ENCODE peak calls at places on chromosomes 13 and 19, in ten cellular contexts. N, A, F, S, L, Q, E, K, R and Y are unnamed samples.

GRCh38 chr19:30376272-30376671 is 4.1 kb downstream of the ZNF536 start:
- DNase-seq in K (peak; percentile 64), L (no peak), N (no peak), S (no peak), E (no peak), A (no peak), Q (no peak), R (no peak), F (no peak), Y (no peak)

GRCh38 chr13:114141261-114141996 is 9.0 kb upstream of the RASA3 start:
- DNase-seq in Q (no peak), L (no peak), R (no peak), S (no peak), E (no peak), A (no peak), F (no peak), N (no peak), K (no peak), Y (no peak)

GRCh38 chr13:73464758-73465628 is 406.2 kb downstream of the KLF5 start:
- DNase-seq in L (no peak), E (no peak), K (no peak), N (no peak), A (no peak), S (peak; percentile 2), F (no peak), R (no peak), Q (no peak), Y (no peak)

GRCh38 chr19:21484631-21485030 is 20.8 kb upstream of the ZNF429 start:
- DNase-seq in N (no peak), E (no peak), Q (no peak), A (no peak), K (no peak), S (no peak), R (no peak), L (no peak), F (no peak), Y (no peak)

GRCh38 chr19:36573948-36574726 is 1.0 kb upstream of the ZNF529 start:
- DNase-seq in F (no peak), E (no peak), S (peak; percentile 17), L (peak; percentile 7), Q (peak; percentile 2), R (no peak), A (no peak), N (no peak), K (no peak), Y (peak; percentile 21)

GRCh38 chr19:41813911-41814310 is 17.5 kb downstream of the CEACAM3 start:
- DNase-seq in R (no peak), N (no peak), S (no peak), K (no peak), A (no peak), L (no peak), F (no peak), E (no peak), Q (no peak), Y (no peak)

GRCh38 chr13:111037838-111038397 is 77.2 kb upstream of the ARHGEF7 start:
- DNase-seq in F (no peak), E (no peak), K (no peak), R (no peak), L (no peak), N (peak; percentile 31), S (no peak), A (no peak), Q (no peak), Y (no peak)

GRCh38 chr13:24716011-24716410 is 35.8 kb downstream of the ATP12A start:
- DNase-seq in E (no peak), N (no peak), Q (peak; percentile 29), K (peak; percentile 50), L (no peak), R (no peak), S (no peak), A (no peak), F (no peak), Y (no peak)

GRCh38 chr19:55386515-55386947 is 799 bp downstream of the RPL28 start:
- DNase-seq in E (no peak), Q (no peak), N (no peak), R (peak; percentile 30), L (no peak), F (no peak), A (no peak), K (no peak), S (no peak), Y (no peak)

GRCh38 chr13:34347784-34348573 is 530.0 kb downstream of the RFC3 start:
- DNase-seq in F (peak; percentile 95), E (no peak), K (no peak), R (no peak), Q (peak; percentile 41), A (no peak), N (no peak), L (no peak), S (no peak), Y (no peak)

GRCh38 chr19:35740108-35740422 is 2.2 kb downstream of the IGFLR1 start:
- DNase-seq in R (no peak), Q (no peak), E (no peak), N (no peak), S (no peak), K (no peak), A (no peak), F (no peak), L (no peak), Y (no peak)

GRCh38 chr19:15195987-15196682 is 4.7 kb downstream of the NOTCH3 start:
- DNase-seq in Q (peak; percentile 98), S (peak; percentile 73), K (peak; percentile 95), E (peak; percentile 90), R (no peak), F (peak; percentile 21), N (no peak), A (no peak), L (no peak), Y (no peak)

GRCh38 chr19:57829316-57829715 is 783 bp upstream of the ZNF587B start:
- DNase-seq in R (no peak), E (no peak), S (no peak), A (no peak), N (peak; percentile 73), K (no peak), L (no peak), F (no peak), Q (no peak), Y (no peak)

GRCh38 chr13:26759907-26760834 is at the start of gene GPR12:
- DNase-seq in Q (no peak), R (no peak), S (no peak), N (peak; percentile 11), L (no peak), A (no peak), K (no peak), E (no peak), F (no peak), Y (peak; percentile 12)

GRCh38 chr13:114112826-114113322 is 19.5 kb downstream of the RASA3 start:
- DNase-seq in L (no peak), K (no peak), R (no peak), F (no peak), S (no peak), Q (no peak), N (no peak), E (no peak), A (no peak), Y (no peak)

GRCh38 chr13:104301216-104301975 is 1235.2 kb upstream of the SLC10A2 start:
- DNase-seq in R (no peak), Q (no peak), F (no peak), N (no peak), E (no peak), K (no peak), S (no peak), A (no peak), L (no peak), Y (no peak)

GRCh38 chr13:27920677-27921420 is 1.0 kb downstream of the PDX1 start:
- DNase-seq in A (no peak), R (no peak), E (no peak), N (peak; percentile 13), K (peak; percentile 49), L (no peak), S (no peak), F (peak; percentile 73), Q (peak; percentile 68), Y (peak; percentile 11)

GRCh38 chr19:28943651-28944050 is 269.3 kb downstream of the UQCRFS1 start:
- DNase-seq in A (no peak), Q (no peak), R (no peak), K (peak; percentile 60), S (no peak), F (no peak), L (no peak), N (no peak), E (no peak), Y (no peak)

GRCh38 chr13:69580255-69580654 is 527.4 kb upstream of the ATXN8OS start:
- DNase-seq in F (no peak), E (no peak), R (no peak), N (no peak), A (no peak), L (no peak), K (no peak), S (no peak), Q (no peak), Y (no peak)

GRCh38 chr19:28075229-28075628 is 1137.7 kb downstream of the UQCRFS1 start:
- DNase-seq in R (no peak), L (no peak), Q (no peak), K (no peak), S (no peak), F (no peak), E (no peak), A (no peak), N (no peak), Y (no peak)

GRCh38 chr13:110349239-110349638 is 42.2 kb downstream of the COL4A2 start:
- DNase-seq in L (no peak), N (no peak), A (no peak), Q (no peak), F (no peak), R (no peak), E (no peak), K (no peak), S (no peak), Y (no peak)

GRCh38 chr13:98511435-98511834 is 65.5 kb downstream of the STK24 start:
- DNase-seq in F (no peak), A (no peak), Q (no peak), E (no peak), K (no peak), S (no peak), L (no peak), R (no peak), N (no peak), Y (no peak)

GRCh38 chr13:22801402-22802003 is 379.3 kb upstream of the SGCG start:
- DNase-seq in K (no peak), Q (no peak), L (no peak), A (no peak), F (peak; percentile 60), S (no peak), R (no peak), E (no peak), N (peak; percentile 10), Y (peak; percentile 4)

GRCh38 chr19:30795727-30796126 is 423.5 kb downstream of the ZNF536 start:
- DNase-seq in K (no peak), N (no peak), R (no peak), L (no peak), F (no peak), S (no peak), E (no peak), Q (no peak), A (no peak), Y (no peak)

GRCh38 chr19:5718032-5718578 is 1.8 kb downstream of the LONP1 start:
- DNase-seq in N (peak; percentile 45), S (peak; percentile 35), A (peak; percentile 10), L (no peak), K (no peak), E (no peak), R (no peak), F (no peak), Q (no peak), Y (peak; percentile 55)

GRCh38 chr13:46749951-46750350 is 47.0 kb downstream of the ESD start:
- DNase-seq in E (no peak), N (no peak), Q (no peak), R (no peak), K (no peak), L (no peak), F (no peak), S (no peak), A (no peak), Y (peak; percentile 28)

GRCh38 chr13:64272681-64273080 is 2857.0 kb upstream of the PCDH20 start:
- DNase-seq in F (no peak), N (peak; percentile 68), Q (no peak), S (no peak), E (no peak), R (no peak), A (no peak), L (no peak), K (no peak), Y (peak; percentile 3)

GRCh38 chr13:49457221-49457620 is 13.1 kb downstream of the SETDB2 start:
- DNase-seq in A (no peak), K (no peak), L (no peak), E (no peak), N (peak; percentile 11), Q (no peak), F (no peak), S (no peak), R (no peak), Y (peak; percentile 71)